ENCODE peak calls at places on chromosomes 1 and 21, in five cellular contexts. C is endodermal cell, P is endothelial cell of umbilical vein, O is A549, A is lung. F is an unnamed sample.
A peak's percentile ranks its signal among the peaks of the same experiment; 100 is the strongest.

GRCh38 chr1:232944342-232944741 is 6.1 kb upstream of the NTPCR start:
- DNase-seq in O (no peak), C (no peak), A (no peak), P (no peak), F (no peak)

GRCh38 chr1:208044568-208045241 is 133.8 kb upstream of the CD34 start:
- DNase-seq in C (no peak), A (no peak), O (no peak), P (no peak), F (no peak)

GRCh38 chr1:172321429-172321828 is 99.1 kb upstream of the C1orf105 start:
- DNase-seq in P (peak; percentile 58), C (no peak), O (peak; percentile 18), A (no peak), F (peak; percentile 83)

GRCh38 chr1:39720094-39720999 is 18.3 kb upstream of the PPIE start:
- DNase-seq in O (no peak), C (no peak), P (peak; percentile 68), A (peak; percentile 28), F (peak; percentile 89)

GRCh38 chr1:229005097-229005496 is 265.8 kb upstream of the RAB4A start:
- DNase-seq in C (no peak), O (no peak), A (no peak), P (no peak), F (no peak)

GRCh38 chr1:221381858-221382623 is 359.8 kb downstream of the DUSP10 start:
- DNase-seq in C (no peak), P (no peak), O (no peak), A (no peak), F (peak; percentile 8)

GRCh38 chr21:38170705-38171682 is 85.8 kb upstream of the KCNJ15 start:
- DNase-seq in P (peak; percentile 45), C (no peak), A (no peak), O (no peak), F (no peak)

GRCh38 chr1:102252731-102253360 is 256.1 kb upstream of the OLFM3 start:
- DNase-seq in C (no peak), A (no peak), P (no peak), O (no peak), F (no peak)

GRCh38 chr1:204438628-204439027 is 27.0 kb upstream of the PPP1R15B start:
- DNase-seq in A (no peak), C (no peak), P (peak; percentile 62), O (peak; percentile 52), F (peak; percentile 97)

GRCh38 chr1:60073605-60074278 is at the start of gene C1orf87:
- DNase-seq in O (no peak), P (no peak), A (peak; percentile 31), C (peak; percentile 88), F (no peak)
- H3K4me3 ChIP-seq in O (no peak within 1 kb of the TSS), P (no peak within 1 kb of the TSS), A (no peak within 1 kb of the TSS), C (peak within 1 kb of the TSS; percentile 67), F (no peak within 1 kb of the TSS)

GRCh38 chr1:185316163-185317033 is 645 bp downstream of the IVNS1ABP start:
- DNase-seq in P (peak; percentile 88), C (peak; percentile 98), O (peak; percentile 58), A (peak; percentile 95), F (peak; percentile 96)

GRCh38 chr1:185317034-185317885 is at the start of gene IVNS1ABP:
- DNase-seq in C (peak; percentile 100), O (peak; percentile 89), P (peak; percentile 96), A (peak; percentile 96), F (peak; percentile 97)

GRCh38 chr1:185314416-185314815 is 2.6 kb downstream of the IVNS1ABP start:
- DNase-seq in P (peak; percentile 41), O (no peak), C (no peak), A (no peak), F (peak; percentile 35)

GRCh38 chr1:185317886-185318310 is 855 bp upstream of the IVNS1ABP start:
- DNase-seq in P (no peak), O (peak; percentile 15), C (peak; percentile 70), A (peak; percentile 51), F (peak; percentile 35)

DNA sequence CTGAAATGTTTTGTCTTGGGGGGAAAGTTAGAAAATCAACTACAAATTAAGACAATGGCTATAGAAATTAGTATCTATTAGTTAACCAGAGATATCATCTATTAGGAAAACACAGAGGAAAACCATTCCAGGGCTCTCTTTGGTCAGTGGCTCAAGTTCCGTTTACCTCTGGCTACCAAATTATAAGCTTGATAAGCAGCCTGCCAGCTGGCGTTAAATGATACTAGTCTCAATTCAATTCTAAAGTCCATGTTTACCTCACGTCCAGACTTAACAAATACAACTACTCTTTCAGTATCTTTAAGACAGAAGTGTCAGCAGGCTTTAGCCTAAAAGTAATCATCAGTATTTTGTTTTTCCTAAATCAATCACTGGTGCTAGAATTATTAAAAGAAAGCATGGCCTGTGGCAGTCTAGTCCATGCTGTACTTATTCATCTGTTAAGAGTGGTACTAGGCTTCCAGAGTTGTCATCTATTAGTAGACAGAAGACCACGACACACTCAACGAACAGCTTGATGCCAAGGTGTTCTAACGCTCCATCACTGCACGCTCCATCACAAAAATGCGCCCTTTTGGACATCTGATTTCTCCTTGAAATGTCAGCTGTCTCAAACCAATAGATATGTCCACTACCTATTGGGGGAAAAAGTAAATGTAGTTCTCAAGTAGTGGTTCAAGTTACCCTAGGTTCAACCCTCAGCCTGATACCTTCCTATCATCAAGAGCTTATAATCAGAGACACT is 1.5 kb downstream of the IVNS1ABP start:
- DNase-seq in C (no peak), O (no peak), P (no peak), A (no peak), F (peak; percentile 50)
- H3K4me1 ChIP-seq in C (peaks cover 9% of the 10 kb centered on the region), O (peaks cover 56% of the 10 kb centered on the region), P (peaks cover 36% of the 10 kb centered on the region), A (no peaks in the 10 kb centered on the region), F (peaks cover 32% of the 10 kb centered on the region)

DNA sequence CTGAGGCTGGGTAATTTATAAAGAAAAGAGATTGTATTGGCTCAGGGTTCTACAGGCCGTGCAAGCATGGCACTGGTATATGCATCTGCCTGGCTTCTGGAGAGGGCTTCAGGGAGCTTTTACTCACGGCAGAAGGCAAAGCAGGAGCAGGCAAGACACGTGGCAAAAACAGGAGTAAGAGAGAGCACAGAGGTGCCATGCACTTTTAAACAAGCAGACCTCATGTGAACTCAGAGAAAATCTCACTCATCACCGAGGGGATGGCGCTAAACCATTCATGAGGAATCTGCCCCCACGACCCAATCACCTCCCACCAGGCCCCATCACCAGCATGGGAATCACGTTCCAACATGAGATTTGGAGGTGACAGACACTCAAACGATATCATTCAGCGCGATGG is 400.7 kb upstream of the RUNX1 start:
- DNase-seq in O (no peak), P (no peak), A (no peak), C (no peak), F (no peak)
- H3K4me3 ChIP-seq in O (no peak overlapping the region), P (no peak overlapping the region), A (no peak overlapping the region), C (no peak overlapping the region), F (no peak overlapping the region)

DNA sequence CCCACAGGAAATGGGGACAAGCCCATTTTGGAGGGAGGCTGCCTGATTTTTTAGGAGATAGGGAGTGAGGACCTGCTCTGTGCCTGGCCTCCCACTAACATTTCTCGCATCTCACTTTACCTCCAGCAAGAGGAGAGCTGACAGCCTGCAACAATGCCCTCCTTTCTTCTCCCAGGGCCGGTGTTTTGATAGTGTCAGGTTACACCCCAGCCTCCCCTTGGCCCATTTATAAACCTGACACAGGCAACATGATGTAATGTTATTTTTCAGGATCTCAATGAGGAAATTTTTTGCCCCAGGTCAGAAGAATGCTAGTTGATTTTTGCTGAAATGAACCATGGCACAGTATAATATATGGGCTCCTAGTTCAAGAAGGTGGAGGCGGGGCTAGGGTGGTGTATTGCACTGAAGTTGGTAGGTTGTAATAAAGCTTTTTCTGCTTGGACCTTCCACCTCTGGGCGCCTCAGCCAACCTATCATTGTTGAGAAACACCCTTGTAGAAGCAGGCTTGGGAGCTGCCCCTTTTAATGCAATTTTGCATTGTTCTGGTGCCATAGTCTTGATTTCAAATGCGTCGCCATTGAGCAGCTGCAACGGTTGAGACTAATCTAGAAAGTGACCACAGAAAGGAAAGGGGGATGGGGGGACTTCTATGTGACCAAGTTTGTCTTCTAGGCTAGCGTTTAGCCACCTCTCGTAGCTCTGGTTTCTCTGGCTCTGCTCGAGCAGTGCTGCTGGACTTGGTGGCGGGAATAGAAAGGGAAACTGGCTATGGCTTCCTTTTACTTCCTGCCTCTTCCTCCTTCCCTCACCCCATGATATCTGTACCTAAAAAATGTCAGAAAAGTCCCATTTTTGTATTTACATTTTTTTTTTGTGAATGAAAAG is 53.0 kb downstream of the PBX1 start:
- DNase-seq in C (peak; percentile 71), A (no peak), P (peak; percentile 89), O (peak; percentile 29), F (peak; percentile 84)
- H3K4me1 ChIP-seq in C (peaks cover 5% of the 10 kb centered on the region), A (peaks cover 13% of the 10 kb centered on the region), P (peaks cover 7% of the 10 kb centered on the region), O (peaks cover 66% of the 10 kb centered on the region), F (peaks cover 62% of the 10 kb centered on the region)

DNA sequence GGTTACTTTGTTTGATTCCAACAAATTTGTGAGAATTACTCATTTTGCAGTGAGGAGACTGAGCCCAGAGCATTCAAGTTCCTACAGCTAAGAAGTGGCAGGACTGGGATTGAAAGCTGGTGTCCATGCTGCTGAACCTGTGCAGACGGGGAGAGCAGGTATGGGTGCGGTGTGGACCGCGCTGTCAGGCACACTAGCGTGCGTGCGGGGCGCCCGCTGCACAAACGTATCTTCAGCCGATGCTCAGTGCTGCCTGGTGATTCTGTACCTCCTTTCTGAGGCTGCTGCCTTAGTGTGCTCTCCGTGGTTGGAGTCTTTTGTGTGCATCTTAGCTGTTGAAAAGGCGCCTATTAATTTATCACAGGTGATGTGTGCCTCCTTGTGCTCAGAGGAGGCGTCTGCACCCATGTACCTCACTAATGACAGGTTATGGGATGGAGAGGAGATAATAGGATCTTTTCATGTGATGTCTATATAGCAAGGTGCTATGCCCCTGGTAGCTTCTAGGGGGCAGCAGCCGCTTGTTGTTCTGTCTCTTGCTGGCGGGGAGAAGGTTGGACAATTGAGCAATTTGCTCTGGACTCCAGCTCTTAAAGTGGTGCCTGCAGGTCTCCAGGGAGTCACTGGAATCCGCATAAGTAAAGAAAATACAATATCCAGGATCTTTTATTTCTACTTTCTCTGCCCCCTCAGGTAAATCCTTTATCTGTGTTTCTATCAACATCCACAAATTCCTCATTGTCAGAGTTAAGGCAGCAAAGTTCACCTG is 32.5 kb downstream of the PEX14 start:
- DNase-seq in O (peak; percentile 65), C (peak; percentile 82), A (peak; percentile 64), P (peak; percentile 49), F (peak; percentile 91)
- H3K4me3 ChIP-seq in O (no peak overlapping the region), C (no peak overlapping the region), A (no peak overlapping the region), P (no peak overlapping the region), F (no peak overlapping the region)

GRCh38 chr1:156487862-156488261 is 12.7 kb downstream of the MEF2D start:
- DNase-seq in O (no peak), P (no peak), C (no peak), A (no peak), F (no peak)
- H3K4me1 ChIP-seq in O (peaks cover 53% of the 10 kb centered on the region), P (peaks cover 21% of the 10 kb centered on the region), C (peaks cover 16% of the 10 kb centered on the region), A (peaks cover 61% of the 10 kb centered on the region), F (peaks cover 61% of the 10 kb centered on the region)

GRCh38 chr1:107871259-107871658 is 93.7 kb downstream of the VAV3 start:
- DNase-seq in A (no peak), O (no peak), C (no peak), P (no peak), F (no peak)
- H3K4me3 ChIP-seq in A (no peak overlapping the region), O (no peak overlapping the region), C (no peak overlapping the region), P (no peak overlapping the region), F (no peak overlapping the region)

DNA sequence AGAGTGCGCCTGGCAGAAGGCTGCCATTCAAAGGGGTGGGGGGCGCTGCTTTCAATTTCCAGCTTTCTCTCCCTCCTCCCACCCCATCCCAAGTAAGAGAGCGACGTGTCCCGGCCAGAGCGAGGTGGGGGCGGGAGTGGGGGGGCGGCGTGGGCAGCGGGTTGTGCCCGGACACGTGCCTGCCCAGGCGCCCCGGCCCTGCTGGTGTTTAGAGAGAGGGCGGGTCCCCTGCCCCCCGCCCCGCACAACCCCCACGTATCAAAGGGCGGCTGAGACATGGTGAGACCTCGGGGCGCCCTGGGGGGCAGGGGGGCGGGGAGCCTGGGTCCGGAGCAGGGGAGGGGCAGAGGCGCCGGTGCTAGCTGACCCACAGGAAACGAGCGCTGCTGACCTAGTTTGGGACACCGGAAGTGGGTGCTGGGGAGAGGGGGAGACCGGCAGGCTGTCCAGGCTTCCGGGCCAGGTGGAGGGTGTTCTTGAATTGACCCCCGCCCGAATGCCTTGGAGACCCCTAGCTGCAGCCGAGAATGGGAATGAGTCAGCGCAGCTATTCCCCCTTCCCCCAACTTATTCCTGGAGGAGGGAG is 1.3 kb downstream of the ZBTB7B start:
- DNase-seq in C (peak; percentile 81), O (no peak), A (peak; percentile 74), P (peak; percentile 33), F (peak; percentile 73)
- H3K4me1 ChIP-seq in C (peaks cover 9% of the 10 kb centered on the region), O (peaks cover 60% of the 10 kb centered on the region), A (peaks cover 38% of the 10 kb centered on the region), P (peaks cover 25% of the 10 kb centered on the region), F (peaks cover 59% of the 10 kb centered on the region)